ENCODE peak calls at places on chromosome 6, in four cellular contexts. Y is GM12878, W is SK-N-SH, V is K562. N is an unnamed sample.

GRCh38 chr6:158021376-158021775 is 39.7 kb downstream of the SYNJ2 start:
- DNase-seq in V (no peak), Y (no peak), W (no peak), N (no peak)

GRCh38 chr6:157768304-157768703 is 54.7 kb upstream of the SNX9 start:
- DNase-seq in W (no peak), Y (peak; percentile 75), V (no peak), N (no peak)

GRCh38 chr6:76703786-76704185 is 631.3 kb upstream of the IMPG1 start:
- DNase-seq in W (no peak), Y (no peak), V (no peak), N (no peak)

GRCh38 chr6:110190726-110191125 is 10.5 kb downstream of the CDC40 start:
- DNase-seq in W (no peak), Y (no peak), V (no peak), N (no peak)

GRCh38 chr6:38192486-38192885 is 373.0 kb downstream of the ZFAND3 start:
- DNase-seq in Y (no peak), W (no peak), V (no peak), N (no peak)

GRCh38 chr6:3885262-3886036 is 36.3 kb downstream of the FAM50B start:
- DNase-seq in W (no peak), Y (no peak), V (peak; percentile 36), N (no peak)

GRCh38 chr6:125357515-125358256 is 55.9 kb upstream of the HDDC2 start:
- DNase-seq in Y (no peak), W (no peak), V (no peak), N (no peak)

GRCh38 chr6:13846841-13847240 is 32.5 kb upstream of the MCUR1 start:
- DNase-seq in Y (no peak), V (peak; percentile 60), W (peak; percentile 53), N (peak; percentile 68)

GRCh38 chr6:95923518-95923917 is 92.3 kb upstream of the FUT9 start:
- DNase-seq in W (peak; percentile 10), Y (no peak), V (peak; percentile 8), N (peak; percentile 53)

GRCh38 chr6:118826096-118826495 is 67.9 kb upstream of the ASF1A start:
- DNase-seq in V (no peak), Y (no peak), W (no peak), N (no peak)

GRCh38 chr6:41598670-41599014 is 39.6 kb upstream of the MDFI start:
- DNase-seq in Y (no peak), V (no peak), W (no peak), N (no peak)

GRCh38 chr6:14441371-14441781 is 323.8 kb downstream of the CD83 start:
- DNase-seq in Y (no peak), W (no peak), V (no peak), N (no peak)

GRCh38 chr6:118394106-118394505 is 154.0 kb upstream of the PLN start:
- DNase-seq in Y (no peak), W (no peak), V (no peak), N (no peak)

GRCh38 chr6:159217595-159218275 is 48.5 kb downstream of the FNDC1 start:
- DNase-seq in V (peak; percentile 53), W (peak; percentile 72), Y (peak; percentile 4), N (peak; percentile 80)

GRCh38 chr6:149032599-149033405 is 284.7 kb upstream of the TAB2 start:
- DNase-seq in V (no peak), Y (peak; percentile 92), W (peak; percentile 26), N (no peak)

GRCh38 chr6:116398366-116399005 is 27.7 kb downstream of the DSE start:
- DNase-seq in V (no peak), Y (no peak), W (no peak), N (no peak)

GRCh38 chr6:162377735-162378134 is 349.8 kb downstream of the PRKN start:
- DNase-seq in V (no peak), Y (no peak), W (no peak), N (no peak)

GRCh38 chr6:162379762-162380409 is 347.7 kb downstream of the PRKN start:
- DNase-seq in Y (no peak), W (no peak), V (no peak), N (no peak)
- TF ChIP-seq USF1 in Y (no peak), W (no peak), V (no peak), N (no peak)

DNA sequence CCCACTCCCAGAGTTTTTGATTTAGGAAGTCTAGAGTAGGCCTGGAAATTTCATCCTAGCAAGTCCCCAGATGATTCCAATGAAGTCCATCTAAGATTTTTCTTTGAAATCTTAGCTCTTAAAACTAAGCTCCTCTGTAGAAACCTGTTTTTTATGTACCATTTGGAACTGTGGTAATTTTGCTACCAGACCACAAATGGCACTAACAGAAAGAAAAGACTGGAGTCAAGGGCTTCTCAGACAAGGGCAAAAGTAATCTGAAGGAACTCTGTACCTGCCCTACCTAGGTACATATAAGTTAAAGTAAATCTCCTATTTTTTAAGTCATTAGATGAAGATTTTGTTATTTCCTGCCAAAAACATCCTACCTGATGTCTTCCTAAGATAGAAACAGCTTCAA is 155.0 kb upstream of the HTR1E start:
- DNase-seq in V (no peak), Y (no peak), W (no peak), N (no peak)
- TF ChIP-seq USF1 in V (no peak), Y (no peak), W (no peak), N (no peak)

DNA sequence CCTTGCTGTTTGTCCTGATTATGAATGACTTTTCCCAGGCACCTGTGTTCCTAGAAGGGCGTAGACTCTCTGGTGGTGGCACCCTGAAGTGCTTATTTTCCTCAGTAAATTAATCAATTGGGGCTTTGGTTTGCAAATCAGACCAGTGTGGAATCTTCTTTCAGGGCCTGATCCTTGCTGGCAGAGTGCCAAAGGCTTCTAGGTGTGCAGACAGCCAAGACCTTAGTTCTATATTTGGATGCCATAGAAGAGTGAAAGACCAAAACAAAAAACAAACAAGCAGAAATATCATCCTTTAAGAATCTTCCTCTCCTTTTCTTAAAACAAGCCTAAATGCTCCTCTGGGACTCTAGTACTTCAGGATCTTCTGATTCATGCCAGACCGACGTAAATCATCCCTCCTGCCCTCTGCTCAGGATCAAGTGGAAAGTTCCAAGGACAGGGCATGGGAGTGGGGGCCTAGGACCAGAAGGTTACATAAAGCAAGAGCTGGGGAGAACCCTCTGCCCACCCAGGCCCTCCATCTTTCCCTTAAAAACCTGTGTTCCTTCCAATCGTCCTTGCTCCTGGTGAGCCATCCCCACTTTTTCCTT is 70.6 kb upstream of the MYLIP start:
- DNase-seq in W (no peak), Y (no peak), V (peak; percentile 44), N (no peak)
- TF ChIP-seq USF1 in W (no peak), Y (no peak), V (no peak), N (no peak)

GRCh38 chr6:139764498-139764986 is 390.1 kb upstream of the CITED2 start:
- DNase-seq in Y (peak; percentile 66), V (peak; percentile 73), W (no peak), N (no peak)
- TF ChIP-seq USF1 in Y (no peak), V (no peak), W (peak; percentile 34), N (no peak)

GRCh38 chr6:99276747-99277146 is 72.7 kb downstream of the FAXC start:
- DNase-seq in W (no peak), Y (no peak), V (no peak), N (no peak)

GRCh38 chr6:99269207-99269606 is 80.3 kb downstream of the FAXC start:
- DNase-seq in W (no peak), Y (no peak), V (no peak), N (no peak)

GRCh38 chr6:99270030-99270429 is 79.4 kb downstream of the FAXC start:
- DNase-seq in W (no peak), Y (no peak), V (no peak), N (no peak)

GRCh38 chr6:99270852-99271251 is 78.6 kb downstream of the FAXC start:
- DNase-seq in W (no peak), V (no peak), Y (no peak), N (no peak)
- TF ChIP-seq USF1 in W (no peak), V (no peak), Y (no peak), N (no peak)

DNA sequence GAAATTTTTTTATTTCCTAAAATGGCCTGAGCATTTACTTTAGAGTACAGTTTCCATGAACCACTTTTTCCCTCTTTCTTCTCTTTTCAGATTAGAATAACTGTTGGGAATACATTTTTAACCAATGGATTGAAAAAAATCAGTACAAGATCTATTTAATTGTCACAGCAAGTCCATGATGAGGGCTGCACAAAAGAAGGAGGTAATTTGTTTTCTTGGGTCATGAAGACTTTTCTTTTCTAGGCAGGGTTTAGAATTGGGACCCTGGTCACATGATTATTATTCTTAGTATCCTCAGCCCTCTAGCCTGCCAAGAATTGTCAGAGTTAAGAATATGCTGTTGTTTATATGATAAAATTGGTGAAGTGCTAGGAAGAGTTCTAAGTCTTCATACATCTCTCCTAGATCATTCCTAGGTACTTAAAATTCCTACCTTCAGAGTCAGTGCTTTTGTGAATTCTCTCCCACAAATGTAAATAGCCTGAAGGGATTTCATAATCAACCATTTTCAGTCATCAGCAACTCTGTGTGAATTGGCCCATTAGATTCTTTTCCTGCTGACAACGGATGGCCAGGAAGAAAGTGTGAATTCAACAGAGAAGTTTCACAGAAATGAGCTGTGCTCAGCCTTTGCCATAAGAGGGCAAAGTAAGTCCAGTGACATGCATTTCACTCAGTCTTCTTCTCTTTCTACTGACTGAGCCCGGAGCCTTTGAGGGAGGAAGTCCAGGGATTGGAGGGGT is 32.4 kb upstream of the TPBG start:
- DNase-seq in V (peak; percentile 1), W (no peak), Y (no peak), N (no peak)
- TF ChIP-seq USF1 in V (no peak), W (no peak), Y (no peak), N (no peak)

GRCh38 chr6:35764238-35764896 is 12.0 kb upstream of the CLPSL2 start:
- DNase-seq in V (no peak), W (no peak), Y (no peak), N (peak; percentile 82)
- TF ChIP-seq USF1 in V (no peak), W (no peak), Y (no peak), N (peak; percentile 2)

DNA sequence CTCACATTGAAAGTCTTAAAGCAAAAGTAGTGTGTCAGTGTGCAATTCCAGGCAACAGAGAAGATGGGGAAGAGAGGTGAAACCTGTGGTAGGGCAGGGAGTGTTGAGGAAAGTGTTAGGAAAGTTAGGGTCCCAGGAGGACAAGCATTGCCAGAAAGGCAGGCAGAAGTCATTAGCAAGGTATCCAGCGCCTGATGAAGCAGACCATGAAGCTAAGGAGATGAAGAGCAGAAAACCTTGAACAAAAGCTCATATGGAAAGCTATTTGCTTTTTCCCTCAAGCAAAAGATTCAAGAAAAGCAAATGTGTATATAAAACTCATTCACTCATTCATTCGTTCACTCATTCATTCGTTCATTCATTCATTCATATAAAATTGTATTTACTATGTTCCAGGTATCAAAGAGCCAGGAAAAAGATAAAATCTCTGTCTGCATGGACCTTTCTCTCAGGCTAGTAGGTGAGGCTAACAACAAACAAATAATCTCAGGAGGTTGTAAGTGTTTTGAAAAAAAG is 96.5 kb downstream of the ELOVL5 start:
- DNase-seq in W (no peak), V (no peak), Y (no peak), N (no peak)
- TF ChIP-seq USF1 in W (no peak), V (no peak), Y (no peak), N (no peak)

N was measured in WTC11.